ENCODE peak calls at places on chromosomes 2 and 18, in ten cellular contexts. One of them, this sample, is unnamed. For H3K27me3 and H3K4me1, the result is how much of the 10 kb centered on the place peaks cover.

GRCh38 chr2:16525265-16525887 is 140.3 kb downstream of the CYRIA start:
- DNase-seq in hepatocyte: peak
- DNase-seq in lower lobe of right lung: no peak
- DNase-seq in ovary: no peak
- DNase-seq in HCT116: peak
- DNase-seq in transverse colon: peak
- DNase-seq in HepG2: peak
- DNase-seq in spleen: no peak
- DNase-seq in esophagus squamous epithelium: no peak
- DNase-seq in tibial artery: peak
- DNase-seq in this sample: no peak

GRCh38 chr2:207223051-207223450 is 57.3 kb upstream of the KLF7 start:
- DNase-seq in lower lobe of right lung: no peak
- DNase-seq in esophagus squamous epithelium: no peak
- DNase-seq in spleen: no peak
- DNase-seq in HepG2: no peak
- DNase-seq in hepatocyte: no peak
- DNase-seq in HCT116: no peak
- DNase-seq in ovary: no peak
- DNase-seq in tibial artery: no peak
- DNase-seq in transverse colon: no peak
- DNase-seq in this sample: no peak

GRCh38 chr2:105852066-105852465 is 107.4 kb downstream of the NCK2 start:
- DNase-seq in ovary: no peak
- DNase-seq in lower lobe of right lung: no peak
- DNase-seq in hepatocyte: no peak
- DNase-seq in HepG2: no peak
- DNase-seq in HCT116: no peak
- DNase-seq in esophagus squamous epithelium: no peak
- DNase-seq in tibial artery: no peak
- DNase-seq in spleen: no peak
- DNase-seq in transverse colon: no peak
- DNase-seq in this sample: no peak

GRCh38 chr2:147560810-147561521 is 283.9 kb upstream of the ACVR2A start:
- DNase-seq in transverse colon: no peak
- DNase-seq in ovary: no peak
- DNase-seq in lower lobe of right lung: no peak
- DNase-seq in spleen: no peak
- DNase-seq in esophagus squamous epithelium: no peak
- DNase-seq in HCT116: no peak
- DNase-seq in tibial artery: no peak
- DNase-seq in HepG2: no peak
- DNase-seq in hepatocyte: no peak
- DNase-seq in this sample: no peak

GRCh38 chr2:79219383-79219988 is 59.9 kb upstream of the REG3A start:
- DNase-seq in transverse colon: peak
- DNase-seq in HCT116: no peak
- DNase-seq in esophagus squamous epithelium: no peak
- DNase-seq in tibial artery: no peak
- DNase-seq in spleen: no peak
- DNase-seq in HepG2: peak
- DNase-seq in lower lobe of right lung: no peak
- DNase-seq in ovary: no peak
- DNase-seq in hepatocyte: peak
- DNase-seq in this sample: no peak

GRCh38 chr18:51193621-51194287 is 3.7 kb downstream of the MEX3C start:
- DNase-seq in hepatocyte: no peak
- DNase-seq in spleen: no peak
- DNase-seq in ovary: no peak
- DNase-seq in esophagus squamous epithelium: no peak
- DNase-seq in tibial artery: no peak
- DNase-seq in transverse colon: no peak
- DNase-seq in lower lobe of right lung: no peak
- DNase-seq in HCT116: no peak
- DNase-seq in HepG2: no peak
- DNase-seq in this sample: no peak

GRCh38 chr2:210756821-210757220 is 200.4 kb downstream of the CPS1 start:
- DNase-seq in spleen: no peak
- DNase-seq in transverse colon: no peak
- DNase-seq in esophagus squamous epithelium: no peak
- DNase-seq in tibial artery: no peak
- DNase-seq in lower lobe of right lung: no peak
- DNase-seq in HepG2: no peak
- DNase-seq in ovary: no peak
- DNase-seq in HCT116: no peak
- DNase-seq in hepatocyte: no peak
- DNase-seq in this sample: no peak

GRCh38 chr2:239307921-239308620 is 92.7 kb downstream of the HDAC4 start:
- DNase-seq in tibial artery: peak
- DNase-seq in esophagus squamous epithelium: no peak
- DNase-seq in hepatocyte: no peak
- DNase-seq in HepG2: no peak
- DNase-seq in transverse colon: peak
- DNase-seq in lower lobe of right lung: no peak
- DNase-seq in HCT116: no peak
- DNase-seq in ovary: peak
- DNase-seq in spleen: peak
- DNase-seq in this sample: no peak

GRCh38 chr2:218860950-218861381 is 1.4 kb downstream of the WNT6 start:
- DNase-seq in tibial artery: no peak
- DNase-seq in ovary: peak
- DNase-seq in esophagus squamous epithelium: no peak
- DNase-seq in spleen: peak
- DNase-seq in hepatocyte: peak
- DNase-seq in HCT116: peak
- DNase-seq in HepG2: peak
- DNase-seq in lower lobe of right lung: no peak
- DNase-seq in transverse colon: peak
- DNase-seq in this sample: no peak

GRCh38 chr2:218859994-218860831 is 608 bp downstream of the WNT6 start:
- DNase-seq in HCT116: no peak
- DNase-seq in transverse colon: no peak
- DNase-seq in HepG2: no peak
- DNase-seq in ovary: no peak
- DNase-seq in hepatocyte: no peak
- DNase-seq in esophagus squamous epithelium: no peak
- DNase-seq in lower lobe of right lung: peak
- DNase-seq in tibial artery: no peak
- DNase-seq in spleen: peak
- DNase-seq in this sample: no peak

GRCh38 chr2:218858671-218859555 is 692 bp upstream of the WNT6 start:
- DNase-seq in spleen: peak
- DNase-seq in HCT116: no peak
- DNase-seq in HepG2: no peak
- DNase-seq in lower lobe of right lung: no peak
- DNase-seq in ovary: no peak
- DNase-seq in transverse colon: no peak
- DNase-seq in tibial artery: no peak
- DNase-seq in esophagus squamous epithelium: no peak
- DNase-seq in hepatocyte: no peak
- DNase-seq in this sample: peak

GRCh38 chr2:218858138-218858445 is 1.5 kb upstream of the WNT6 start:
- DNase-seq in lower lobe of right lung: no peak
- DNase-seq in ovary: no peak
- DNase-seq in tibial artery: no peak
- DNase-seq in HepG2: no peak
- DNase-seq in transverse colon: no peak
- DNase-seq in hepatocyte: no peak
- DNase-seq in HCT116: no peak
- DNase-seq in spleen: no peak
- DNase-seq in esophagus squamous epithelium: no peak
- DNase-seq in this sample: no peak

DNA sequence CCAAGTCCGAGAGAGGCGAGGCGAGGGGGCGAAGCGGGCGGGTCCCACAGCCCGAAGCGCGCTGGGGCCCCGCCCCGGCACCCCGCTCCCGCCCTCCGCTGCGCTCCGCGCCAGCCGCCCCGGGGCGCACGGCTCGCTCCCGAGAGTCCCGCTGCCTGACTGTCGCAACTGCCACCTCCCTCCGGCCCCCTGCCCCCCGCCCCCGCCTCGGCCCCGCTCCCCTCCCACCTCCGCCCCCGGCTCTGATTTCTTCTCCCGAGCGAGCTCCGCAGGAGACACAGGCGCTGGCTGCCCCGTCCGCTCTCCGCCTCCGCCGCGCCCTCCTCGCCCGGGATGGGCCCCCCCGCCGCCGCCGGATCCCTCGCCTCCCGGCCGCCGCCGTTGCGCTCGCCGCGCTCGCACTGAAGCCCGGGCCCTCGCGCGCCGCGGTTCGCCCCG is at the start of gene WNT6:
- DNase-seq in lower lobe of right lung: peak
- DNase-seq in HepG2: no peak
- DNase-seq in tibial artery: no peak
- DNase-seq in spleen: no peak
- DNase-seq in ovary: no peak
- DNase-seq in transverse colon: no peak
- DNase-seq in HCT116: no peak
- DNase-seq in hepatocyte: no peak
- DNase-seq in esophagus squamous epithelium: no peak
- DNase-seq in this sample: no peak
- H3K27me3 ChIP-seq in lower lobe of right lung: half or more
- H3K27me3 ChIP-seq in HepG2: half or more
- H3K27me3 ChIP-seq in tibial artery: half or more
- H3K27me3 ChIP-seq in spleen: half or more
- H3K27me3 ChIP-seq in ovary: under half
- H3K27me3 ChIP-seq in transverse colon: half or more
- H3K27me3 ChIP-seq in HCT116: under half
- H3K27me3 ChIP-seq in hepatocyte: half or more
- H3K27me3 ChIP-seq in esophagus squamous epithelium: under half
- H3K27me3 ChIP-seq in this sample: under half

GRCh38 chr2:192288290-192288689 is 93.6 kb upstream of the TMEFF2 start:
- DNase-seq in transverse colon: no peak
- DNase-seq in lower lobe of right lung: no peak
- DNase-seq in ovary: no peak
- DNase-seq in HepG2: no peak
- DNase-seq in spleen: no peak
- DNase-seq in tibial artery: no peak
- DNase-seq in esophagus squamous epithelium: no peak
- DNase-seq in HCT116: no peak
- DNase-seq in hepatocyte: peak
- DNase-seq in this sample: no peak

GRCh38 chr2:192283450-192283849 is 88.7 kb upstream of the TMEFF2 start:
- DNase-seq in transverse colon: no peak
- DNase-seq in spleen: no peak
- DNase-seq in tibial artery: no peak
- DNase-seq in lower lobe of right lung: no peak
- DNase-seq in esophagus squamous epithelium: no peak
- DNase-seq in HCT116: no peak
- DNase-seq in hepatocyte: no peak
- DNase-seq in HepG2: no peak
- DNase-seq in ovary: no peak
- DNase-seq in this sample: no peak

DNA sequence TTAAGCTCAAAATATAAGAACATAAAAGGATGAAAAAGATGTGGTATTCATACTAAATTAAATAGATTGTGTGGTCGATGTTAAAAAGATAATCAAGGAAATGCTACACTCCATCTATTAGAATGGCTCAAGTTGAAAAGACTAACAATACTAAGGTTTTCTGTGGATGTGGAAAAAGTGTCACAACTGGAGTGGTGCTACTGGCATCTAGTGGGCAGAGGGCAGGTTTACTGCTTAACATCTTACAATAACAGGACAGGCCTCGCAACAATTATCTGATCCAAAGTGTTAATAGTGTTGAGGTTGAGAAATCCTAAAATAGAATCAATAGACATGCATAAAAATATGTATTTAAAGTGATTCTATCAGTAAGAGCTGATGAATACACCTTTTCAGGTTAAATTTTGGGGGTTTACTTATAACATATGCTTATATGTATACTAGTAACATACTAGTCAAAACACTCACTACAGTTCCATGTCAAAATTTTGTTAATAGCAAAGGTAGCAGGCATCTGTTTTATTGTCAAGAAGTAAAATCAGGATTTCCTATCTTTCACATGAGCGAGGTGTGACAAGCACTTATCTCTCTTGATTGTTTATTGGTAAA is 91.5 kb upstream of the TMEFF2 start:
- DNase-seq in ovary: no peak
- DNase-seq in HCT116: peak
- DNase-seq in HepG2: peak
- DNase-seq in hepatocyte: peak
- DNase-seq in lower lobe of right lung: no peak
- DNase-seq in transverse colon: no peak
- DNase-seq in esophagus squamous epithelium: no peak
- DNase-seq in tibial artery: no peak
- DNase-seq in spleen: no peak
- DNase-seq in this sample: no peak
- TF ChIP-seq CTCF in ovary: no peak
- TF ChIP-seq CTCF in HCT116: peak
- TF ChIP-seq CTCF in HepG2: peak
- TF ChIP-seq CTCF in hepatocyte: peak
- TF ChIP-seq CTCF in lower lobe of right lung: peak
- TF ChIP-seq CTCF in transverse colon: no peak
- TF ChIP-seq CTCF in esophagus squamous epithelium: peak
- TF ChIP-seq CTCF in tibial artery: peak
- TF ChIP-seq CTCF in spleen: no peak
- TF ChIP-seq CTCF in this sample: no peak

GRCh38 chr2:31386172-31386571 is 28.4 kb downstream of the XDH start:
- DNase-seq in esophagus squamous epithelium: no peak
- DNase-seq in spleen: no peak
- DNase-seq in tibial artery: no peak
- DNase-seq in lower lobe of right lung: no peak
- DNase-seq in ovary: no peak
- DNase-seq in HepG2: no peak
- DNase-seq in transverse colon: no peak
- DNase-seq in hepatocyte: no peak
- DNase-seq in HCT116: no peak
- DNase-seq in this sample: no peak
- H3K4me1 ChIP-seq in esophagus squamous epithelium: under half
- H3K4me1 ChIP-seq in spleen: under half
- H3K4me1 ChIP-seq in tibial artery: under half
- H3K4me1 ChIP-seq in lower lobe of right lung: under half
- H3K4me1 ChIP-seq in ovary: under half
- H3K4me1 ChIP-seq in HepG2: under half
- H3K4me1 ChIP-seq in transverse colon: under half
- H3K4me1 ChIP-seq in hepatocyte: under half
- H3K4me1 ChIP-seq in HCT116: under half
- H3K4me1 ChIP-seq in this sample: under half

GRCh38 chr2:237485304-237485703 is 1.7 kb upstream of the MLPH start:
- DNase-seq in esophagus squamous epithelium: no peak
- DNase-seq in HCT116: no peak
- DNase-seq in HepG2: no peak
- DNase-seq in spleen: no peak
- DNase-seq in hepatocyte: no peak
- DNase-seq in tibial artery: no peak
- DNase-seq in lower lobe of right lung: no peak
- DNase-seq in ovary: no peak
- DNase-seq in transverse colon: no peak
- DNase-seq in this sample: no peak

GRCh38 chr2:237480988-237481387 is 6.1 kb upstream of the MLPH start:
- DNase-seq in transverse colon: no peak
- DNase-seq in spleen: peak
- DNase-seq in ovary: no peak
- DNase-seq in hepatocyte: no peak
- DNase-seq in HCT116: no peak
- DNase-seq in lower lobe of right lung: no peak
- DNase-seq in HepG2: no peak
- DNase-seq in tibial artery: no peak
- DNase-seq in esophagus squamous epithelium: no peak
- DNase-seq in this sample: no peak

GRCh38 chr2:237483018-237483731 is 3.9 kb upstream of the MLPH start:
- DNase-seq in lower lobe of right lung: peak
- DNase-seq in tibial artery: no peak
- DNase-seq in esophagus squamous epithelium: no peak
- DNase-seq in ovary: no peak
- DNase-seq in HepG2: no peak
- DNase-seq in HCT116: no peak
- DNase-seq in transverse colon: peak
- DNase-seq in hepatocyte: peak
- DNase-seq in spleen: peak
- DNase-seq in this sample: no peak

GRCh38 chr2:237479747-237480146 is 7.3 kb upstream of the MLPH start:
- DNase-seq in transverse colon: no peak
- DNase-seq in lower lobe of right lung: no peak
- DNase-seq in HepG2: no peak
- DNase-seq in HCT116: no peak
- DNase-seq in tibial artery: no peak
- DNase-seq in hepatocyte: no peak
- DNase-seq in spleen: no peak
- DNase-seq in esophagus squamous epithelium: no peak
- DNase-seq in ovary: no peak
- DNase-seq in this sample: no peak

GRCh38 chr2:237482485-237482884 is 4.6 kb upstream of the MLPH start:
- DNase-seq in spleen: peak
- DNase-seq in HCT116: no peak
- DNase-seq in lower lobe of right lung: peak
- DNase-seq in esophagus squamous epithelium: no peak
- DNase-seq in ovary: peak
- DNase-seq in HepG2: peak
- DNase-seq in tibial artery: peak
- DNase-seq in hepatocyte: peak
- DNase-seq in transverse colon: peak
- DNase-seq in this sample: peak
- H3K27me3 ChIP-seq in spleen: under half
- H3K27me3 ChIP-seq in HCT116: under half
- H3K27me3 ChIP-seq in lower lobe of right lung: under half
- H3K27me3 ChIP-seq in esophagus squamous epithelium: under half
- H3K27me3 ChIP-seq in ovary: under half
- H3K27me3 ChIP-seq in HepG2: half or more
- H3K27me3 ChIP-seq in tibial artery: under half
- H3K27me3 ChIP-seq in hepatocyte: under half
- H3K27me3 ChIP-seq in transverse colon: under half
- H3K27me3 ChIP-seq in this sample: under half

This sample was measured in pancreas.